ENCODE peak calls at places on chromosomes 16 and 17, in ten cellular contexts. One of them, this sample, is unnamed.

GRCh38 chr17:1455291-1455747 is 713 bp downstream of the CRK start:
- DNase-seq in dorsolateral prefrontal cortex: peak
- DNase-seq in AG09319: peak
- DNase-seq in GM20000: peak
- DNase-seq in foreskin fibroblast: peak
- DNase-seq in adrenal gland: peak
- DNase-seq in stimulated activated CD4-positive, alpha-beta T cell treated with anti-CD3 and anti-CD28 coated beads, TNF-alpha, amount 100 ng/mL, for 4 hours: no peak
- DNase-seq in Caki2: peak
- DNase-seq in COLO829: peak
- DNase-seq in HFFc6: peak
- DNase-seq in this sample: no peak

GRCh38 chr17:76540381-76541300 is 797 bp downstream of the PRCD start:
- DNase-seq in dorsolateral prefrontal cortex: peak
- DNase-seq in AG09319: peak
- DNase-seq in GM20000: peak
- DNase-seq in foreskin fibroblast: peak
- DNase-seq in adrenal gland: peak
- DNase-seq in stimulated activated CD4-positive, alpha-beta T cell treated with anti-CD3 and anti-CD28 coated beads, TNF-alpha, amount 100 ng/mL, for 4 hours: no peak
- DNase-seq in Caki2: peak
- DNase-seq in COLO829: peak
- DNase-seq in HFFc6: peak
- DNase-seq in this sample: peak

GRCh38 chr16:84569382-84569987 is 48.4 kb downstream of the COTL1 start:
- DNase-seq in dorsolateral prefrontal cortex: no peak
- DNase-seq in AG09319: no peak
- DNase-seq in GM20000: no peak
- DNase-seq in foreskin fibroblast: no peak
- DNase-seq in adrenal gland: no peak
- DNase-seq in stimulated activated CD4-positive, alpha-beta T cell treated with anti-CD3 and anti-CD28 coated beads, TNF-alpha, amount 100 ng/mL, for 4 hours: no peak
- DNase-seq in Caki2: no peak
- DNase-seq in COLO829: no peak
- DNase-seq in HFFc6: no peak
- DNase-seq in this sample: no peak

GRCh38 chr17:78723001-78723796 is 58.9 kb downstream of the CYTH1 start:
- DNase-seq in dorsolateral prefrontal cortex: peak
- DNase-seq in AG09319: no peak
- DNase-seq in GM20000: no peak
- DNase-seq in foreskin fibroblast: peak
- DNase-seq in adrenal gland: peak
- DNase-seq in stimulated activated CD4-positive, alpha-beta T cell treated with anti-CD3 and anti-CD28 coated beads, TNF-alpha, amount 100 ng/mL, for 4 hours: no peak
- DNase-seq in Caki2: no peak
- DNase-seq in COLO829: no peak
- DNase-seq in HFFc6: no peak
- DNase-seq in this sample: peak

GRCh38 chr17:40309031-40309937 is at the start of gene RARA:
- DNase-seq in dorsolateral prefrontal cortex: peak
- DNase-seq in AG09319: no peak
- DNase-seq in GM20000: peak
- DNase-seq in foreskin fibroblast: no peak
- DNase-seq in adrenal gland: no peak
- DNase-seq in stimulated activated CD4-positive, alpha-beta T cell treated with anti-CD3 and anti-CD28 coated beads, TNF-alpha, amount 100 ng/mL, for 4 hours: no peak
- DNase-seq in Caki2: peak
- DNase-seq in COLO829: no peak
- DNase-seq in HFFc6: no peak
- DNase-seq in this sample: peak

GRCh38 chr17:71334041-71334781 is 786.6 kb upstream of the SOX9 start:
- DNase-seq in dorsolateral prefrontal cortex: no peak
- DNase-seq in AG09319: peak
- DNase-seq in GM20000: no peak
- DNase-seq in foreskin fibroblast: peak
- DNase-seq in adrenal gland: no peak
- DNase-seq in stimulated activated CD4-positive, alpha-beta T cell treated with anti-CD3 and anti-CD28 coated beads, TNF-alpha, amount 100 ng/mL, for 4 hours: no peak
- DNase-seq in Caki2: no peak
- DNase-seq in COLO829: no peak
- DNase-seq in HFFc6: no peak
- DNase-seq in this sample: no peak

GRCh38 chr17:82909322-82909904 is 69.6 kb upstream of the ZNF750 start:
- DNase-seq in dorsolateral prefrontal cortex: no peak
- DNase-seq in AG09319: no peak
- DNase-seq in GM20000: no peak
- DNase-seq in foreskin fibroblast: no peak
- DNase-seq in adrenal gland: no peak
- DNase-seq in stimulated activated CD4-positive, alpha-beta T cell treated with anti-CD3 and anti-CD28 coated beads, TNF-alpha, amount 100 ng/mL, for 4 hours: no peak
- DNase-seq in Caki2: no peak
- DNase-seq in COLO829: no peak
- DNase-seq in HFFc6: no peak
- DNase-seq in this sample: no peak

GRCh38 chr17:75755205-75755901 is 9.6 kb downstream of the GALK1 start:
- DNase-seq in dorsolateral prefrontal cortex: no peak
- DNase-seq in AG09319: no peak
- DNase-seq in GM20000: no peak
- DNase-seq in foreskin fibroblast: no peak
- DNase-seq in adrenal gland: no peak
- DNase-seq in stimulated activated CD4-positive, alpha-beta T cell treated with anti-CD3 and anti-CD28 coated beads, TNF-alpha, amount 100 ng/mL, for 4 hours: no peak
- DNase-seq in Caki2: no peak
- DNase-seq in COLO829: no peak
- DNase-seq in HFFc6: no peak
- DNase-seq in this sample: no peak

GRCh38 chr16:79349803-79350202 is 250.7 kb downstream of the MAF start:
- DNase-seq in dorsolateral prefrontal cortex: no peak
- DNase-seq in AG09319: no peak
- DNase-seq in GM20000: no peak
- DNase-seq in foreskin fibroblast: no peak
- DNase-seq in adrenal gland: no peak
- DNase-seq in stimulated activated CD4-positive, alpha-beta T cell treated with anti-CD3 and anti-CD28 coated beads, TNF-alpha, amount 100 ng/mL, for 4 hours: no peak
- DNase-seq in Caki2: no peak
- DNase-seq in COLO829: no peak
- DNase-seq in HFFc6: no peak
- DNase-seq in this sample: no peak

GRCh38 chr16:12412890-12413289 is 390.8 kb downstream of the CPPED1 start:
- DNase-seq in dorsolateral prefrontal cortex: no peak
- DNase-seq in AG09319: no peak
- DNase-seq in GM20000: no peak
- DNase-seq in foreskin fibroblast: no peak
- DNase-seq in adrenal gland: no peak
- DNase-seq in stimulated activated CD4-positive, alpha-beta T cell treated with anti-CD3 and anti-CD28 coated beads, TNF-alpha, amount 100 ng/mL, for 4 hours: no peak
- DNase-seq in Caki2: no peak
- DNase-seq in COLO829: no peak
- DNase-seq in HFFc6: no peak
- DNase-seq in this sample: no peak

GRCh38 chr17:143785-144281 is 6.5 kb downstream of the SCGB1C2 start:
- DNase-seq in dorsolateral prefrontal cortex: peak
- DNase-seq in AG09319: peak
- DNase-seq in GM20000: peak
- DNase-seq in foreskin fibroblast: peak
- DNase-seq in adrenal gland: peak
- DNase-seq in stimulated activated CD4-positive, alpha-beta T cell treated with anti-CD3 and anti-CD28 coated beads, TNF-alpha, amount 100 ng/mL, for 4 hours: peak
- DNase-seq in Caki2: peak
- DNase-seq in COLO829: peak
- DNase-seq in HFFc6: peak
- DNase-seq in this sample: peak

GRCh38 chr16:15952265-15952711 is 2.9 kb downstream of the ABCC1 start:
- DNase-seq in dorsolateral prefrontal cortex: no peak
- DNase-seq in AG09319: no peak
- DNase-seq in GM20000: no peak
- DNase-seq in foreskin fibroblast: no peak
- DNase-seq in adrenal gland: peak
- DNase-seq in stimulated activated CD4-positive, alpha-beta T cell treated with anti-CD3 and anti-CD28 coated beads, TNF-alpha, amount 100 ng/mL, for 4 hours: no peak
- DNase-seq in Caki2: no peak
- DNase-seq in COLO829: no peak
- DNase-seq in HFFc6: no peak
- DNase-seq in this sample: no peak

GRCh38 chr17:30236807-30237206 is 1.3 kb upstream of the SLC6A4 start:
- DNase-seq in dorsolateral prefrontal cortex: peak
- DNase-seq in AG09319: no peak
- DNase-seq in GM20000: peak
- DNase-seq in foreskin fibroblast: no peak
- DNase-seq in adrenal gland: peak
- DNase-seq in stimulated activated CD4-positive, alpha-beta T cell treated with anti-CD3 and anti-CD28 coated beads, TNF-alpha, amount 100 ng/mL, for 4 hours: no peak
- DNase-seq in Caki2: peak
- DNase-seq in COLO829: peak
- DNase-seq in HFFc6: no peak
- DNase-seq in this sample: no peak

GRCh38 chr17:39699818-39700147 is at the start of gene ERBB2:
- DNase-seq in dorsolateral prefrontal cortex: no peak
- DNase-seq in AG09319: peak
- DNase-seq in GM20000: no peak
- DNase-seq in foreskin fibroblast: peak
- DNase-seq in adrenal gland: peak
- DNase-seq in stimulated activated CD4-positive, alpha-beta T cell treated with anti-CD3 and anti-CD28 coated beads, TNF-alpha, amount 100 ng/mL, for 4 hours: no peak
- DNase-seq in Caki2: peak
- DNase-seq in COLO829: peak
- DNase-seq in HFFc6: peak
- DNase-seq in this sample: no peak

GRCh38 chr16:70437017-70437581 is 1.8 kb downstream of the ST3GAL2 start:
- DNase-seq in dorsolateral prefrontal cortex: no peak
- DNase-seq in AG09319: peak
- DNase-seq in GM20000: no peak
- DNase-seq in foreskin fibroblast: peak
- DNase-seq in adrenal gland: peak
- DNase-seq in stimulated activated CD4-positive, alpha-beta T cell treated with anti-CD3 and anti-CD28 coated beads, TNF-alpha, amount 100 ng/mL, for 4 hours: no peak
- DNase-seq in Caki2: peak
- DNase-seq in COLO829: no peak
- DNase-seq in HFFc6: peak
- DNase-seq in this sample: no peak

GRCh38 chr17:79951361-79952264 is 84.1 kb downstream of the TBC1D16 start:
- DNase-seq in dorsolateral prefrontal cortex: peak
- DNase-seq in AG09319: peak
- DNase-seq in GM20000: no peak
- DNase-seq in foreskin fibroblast: peak
- DNase-seq in adrenal gland: peak
- DNase-seq in stimulated activated CD4-positive, alpha-beta T cell treated with anti-CD3 and anti-CD28 coated beads, TNF-alpha, amount 100 ng/mL, for 4 hours: no peak
- DNase-seq in Caki2: no peak
- DNase-seq in COLO829: peak
- DNase-seq in HFFc6: peak
- DNase-seq in this sample: peak

GRCh38 chr16:84063972-84064371 is 21.4 kb upstream of the SLC38A8 start:
- DNase-seq in dorsolateral prefrontal cortex: no peak
- DNase-seq in AG09319: no peak
- DNase-seq in GM20000: no peak
- DNase-seq in foreskin fibroblast: no peak
- DNase-seq in adrenal gland: no peak
- DNase-seq in stimulated activated CD4-positive, alpha-beta T cell treated with anti-CD3 and anti-CD28 coated beads, TNF-alpha, amount 100 ng/mL, for 4 hours: no peak
- DNase-seq in Caki2: no peak
- DNase-seq in COLO829: no peak
- DNase-seq in HFFc6: no peak
- DNase-seq in this sample: no peak

GRCh38 chr16:85415196-85415988 is 197.7 kb upstream of the GSE1 start:
- DNase-seq in dorsolateral prefrontal cortex: peak
- DNase-seq in AG09319: no peak
- DNase-seq in GM20000: no peak
- DNase-seq in foreskin fibroblast: no peak
- DNase-seq in adrenal gland: peak
- DNase-seq in stimulated activated CD4-positive, alpha-beta T cell treated with anti-CD3 and anti-CD28 coated beads, TNF-alpha, amount 100 ng/mL, for 4 hours: no peak
- DNase-seq in Caki2: no peak
- DNase-seq in COLO829: no peak
- DNase-seq in HFFc6: no peak
- DNase-seq in this sample: no peak

GRCh38 chr17:79956853-79957252 is 78.8 kb downstream of the TBC1D16 start:
- DNase-seq in dorsolateral prefrontal cortex: peak
- DNase-seq in AG09319: no peak
- DNase-seq in GM20000: no peak
- DNase-seq in foreskin fibroblast: no peak
- DNase-seq in adrenal gland: no peak
- DNase-seq in stimulated activated CD4-positive, alpha-beta T cell treated with anti-CD3 and anti-CD28 coated beads, TNF-alpha, amount 100 ng/mL, for 4 hours: no peak
- DNase-seq in Caki2: no peak
- DNase-seq in COLO829: no peak
- DNase-seq in HFFc6: no peak
- DNase-seq in this sample: no peak

GRCh38 chr16:56121156-56121500 is 70.2 kb upstream of the GNAO1 start:
- DNase-seq in dorsolateral prefrontal cortex: no peak
- DNase-seq in AG09319: no peak
- DNase-seq in GM20000: no peak
- DNase-seq in foreskin fibroblast: no peak
- DNase-seq in adrenal gland: no peak
- DNase-seq in stimulated activated CD4-positive, alpha-beta T cell treated with anti-CD3 and anti-CD28 coated beads, TNF-alpha, amount 100 ng/mL, for 4 hours: no peak
- DNase-seq in Caki2: no peak
- DNase-seq in COLO829: no peak
- DNase-seq in HFFc6: no peak
- DNase-seq in this sample: no peak

GRCh38 chr16:55403464-55403863 is 75.5 kb upstream of the MMP2 start:
- DNase-seq in dorsolateral prefrontal cortex: no peak
- DNase-seq in AG09319: no peak
- DNase-seq in GM20000: no peak
- DNase-seq in foreskin fibroblast: no peak
- DNase-seq in adrenal gland: no peak
- DNase-seq in stimulated activated CD4-positive, alpha-beta T cell treated with anti-CD3 and anti-CD28 coated beads, TNF-alpha, amount 100 ng/mL, for 4 hours: no peak
- DNase-seq in Caki2: no peak
- DNase-seq in COLO829: no peak
- DNase-seq in HFFc6: no peak
- DNase-seq in this sample: no peak

GRCh38 chr17:19392303-19392702 is 5.3 kb upstream of the MFAP4 start:
- DNase-seq in dorsolateral prefrontal cortex: no peak
- DNase-seq in AG09319: no peak
- DNase-seq in GM20000: no peak
- DNase-seq in foreskin fibroblast: no peak
- DNase-seq in adrenal gland: no peak
- DNase-seq in stimulated activated CD4-positive, alpha-beta T cell treated with anti-CD3 and anti-CD28 coated beads, TNF-alpha, amount 100 ng/mL, for 4 hours: no peak
- DNase-seq in Caki2: no peak
- DNase-seq in COLO829: no peak
- DNase-seq in HFFc6: no peak
- DNase-seq in this sample: no peak

GRCh38 chr16:3171855-3172593 is 16.0 kb upstream of the OR1F1 start:
- DNase-seq in dorsolateral prefrontal cortex: no peak
- DNase-seq in AG09319: no peak
- DNase-seq in GM20000: no peak
- DNase-seq in foreskin fibroblast: no peak
- DNase-seq in adrenal gland: no peak
- DNase-seq in stimulated activated CD4-positive, alpha-beta T cell treated with anti-CD3 and anti-CD28 coated beads, TNF-alpha, amount 100 ng/mL, for 4 hours: no peak
- DNase-seq in Caki2: no peak
- DNase-seq in COLO829: peak
- DNase-seq in HFFc6: peak
- DNase-seq in this sample: no peak

This sample was measured in occipital lobe.